ENCODE peak calls at places on chromosomes 3 and 15, in six cellular contexts. D is B cell, K is HFFc6, R is A549, I is GM13976, U is AG10803. E is an unnamed sample.
A peak's percentile ranks its signal among the peaks of the same experiment; 100 is the strongest.

GRCh38 chr15:25051399-25052154 is 96.8 kb downstream of the SNRPN start:
- DNase-seq in D (no peak), K (no peak), R (no peak), I (no peak), U (no peak), E (no peak)

GRCh38 chr15:27101982-27102381 is 131.0 kb downstream of the GABRG3 start:
- DNase-seq in D (no peak), K (no peak), R (no peak), I (no peak), U (no peak), E (no peak)

GRCh38 chr3:170695486-170696069 is 109.7 kb upstream of the SLC7A14 start:
- DNase-seq in D (no peak), K (no peak), R (no peak), I (no peak), U (no peak), E (no peak)

GRCh38 chr15:82159922-82160321 is 102.6 kb downstream of the EFL1 start:
- DNase-seq in D (no peak), K (peak; percentile 100), R (peak; percentile 34), I (no peak), U (peak; percentile 98), E (no peak)

GRCh38 chr15:58441376-58442070 is 9.7 kb downstream of the LIPC start:
- DNase-seq in D (no peak), K (peak; percentile 63), R (no peak), I (no peak), U (peak; percentile 91), E (no peak)

GRCh38 chr15:101675015-101675414 is 22.8 kb upstream of the TM2D3 start:
- DNase-seq in D (no peak), K (peak; percentile 93), R (no peak), I (no peak), U (peak; percentile 90), E (no peak)

GRCh38 chr15:98143116-98143515 is 182.6 kb downstream of the ARRDC4 start:
- DNase-seq in D (no peak), K (no peak), R (no peak), I (no peak), U (no peak), E (no peak)

GRCh38 chr3:53045784-53046170 is at the start of gene SFMBT1:
- DNase-seq in D (peak; percentile 81), K (no peak), R (peak; percentile 72), I (peak; percentile 90), U (peak; percentile 59), E (peak; percentile 90)

GRCh38 chr15:100783760-100784492 is 95.7 kb upstream of the ALDH1A3 start:
- DNase-seq in D (no peak), K (no peak), R (no peak), I (no peak), U (no peak), E (no peak)

GRCh38 chr3:4945318-4945717 is 33.9 kb upstream of the BHLHE40 start:
- DNase-seq in D (no peak), K (no peak), R (no peak), I (no peak), U (no peak), E (no peak)

GRCh38 chr3:58568572-58569286 is 8.5 kb downstream of the FAM107A start:
- DNase-seq in D (peak; percentile 69), K (peak; percentile 64), R (peak; percentile 33), I (peak; percentile 79), U (peak; percentile 65), E (peak; percentile 75)

GRCh38 chr15:91061997-91062396 is 38.1 kb upstream of the SV2B start:
- DNase-seq in D (no peak), K (no peak), R (no peak), I (no peak), U (no peak), E (no peak)

GRCh38 chr3:183775781-183776180 is 49.6 kb downstream of the MAP6D1 start:
- DNase-seq in D (no peak), K (no peak), R (no peak), I (no peak), U (peak; percentile 14), E (no peak)

GRCh38 chr3:189304465-189305341 is 132.9 kb downstream of the TPRG1 start:
- DNase-seq in D (no peak), K (no peak), R (peak; percentile 72), I (no peak), U (peak; percentile 62), E (no peak)

GRCh38 chr3:52253314-52254260 is 8.0 kb downstream of the PPM1M start:
- DNase-seq in D (peak; percentile 86), K (no peak), R (no peak), I (peak; percentile 89), U (no peak), E (peak; percentile 91)

GRCh38 chr15:89641053-89641452 is 14.2 kb downstream of the KIF7 start:
- DNase-seq in D (no peak), K (no peak), R (no peak), I (no peak), U (no peak), E (no peak)

GRCh38 chr15:36501063-36501678 is 78.3 kb upstream of the CDIN1 start:
- DNase-seq in D (no peak), K (peak; percentile 68), R (peak; percentile 13), I (peak; percentile 33), U (peak; percentile 76), E (peak; percentile 30)

GRCh38 chr15:75661041-75661778 is 13.5 kb downstream of the SNX33 start:
- DNase-seq in D (no peak), K (peak; percentile 94), R (peak; percentile 84), I (no peak), U (peak; percentile 96), E (no peak)

GRCh38 chr15:64216722-64217428 is 54.1 kb upstream of the PPIB start:
- DNase-seq in D (no peak), K (no peak), R (no peak), I (no peak), U (peak; percentile 9), E (no peak)

GRCh38 chr3:27714692-27715453 is 7.2 kb downstream of the EOMES start:
- DNase-seq in D (no peak), K (no peak), R (no peak), I (no peak), U (no peak), E (no peak)

GRCh38 chr3:158107508-158108095 is 1.4 kb upstream of the SHOX2 start:
- DNase-seq in D (no peak), K (no peak), R (no peak), I (no peak), U (no peak), E (no peak)

GRCh38 chr15:29135702-29136426 is 133.8 kb downstream of the NSMCE3 start:
- DNase-seq in D (no peak), K (no peak), R (no peak), I (no peak), U (no peak), E (no peak)

GRCh38 chr3:13134879-13135206 is 61.6 kb upstream of the IQSEC1 start:
- DNase-seq in D (peak; percentile 37), K (no peak), R (no peak), I (no peak), U (no peak), E (no peak)

GRCh38 chr3:97658670-97659285 is 105.8 kb upstream of the ARL6 start:
- DNase-seq in D (no peak), K (peak; percentile 2), R (peak; percentile 1), I (peak; percentile 5), U (peak; percentile 7), E (peak; percentile 5)

GRCh38 chr3:159884661-159885402 is 103.8 kb upstream of the IL12A start:
- DNase-seq in D (no peak), K (peak; percentile 40), R (peak; percentile 49), I (peak; percentile 57), U (peak; percentile 60), E (peak; percentile 58)

GRCh38 chr3:197541756-197542539 is 13.8 kb downstream of the BDH1 start:
- DNase-seq in D (no peak), K (peak; percentile 53), R (no peak), I (no peak), U (peak; percentile 72), E (no peak)

GRCh38 chr15:80991446-80991845 is 1.8 kb upstream of the MESD start:
- DNase-seq in D (no peak), K (no peak), R (no peak), I (no peak), U (peak; percentile 75), E (no peak)
- TF ChIP-seq CTCF in D (no peak), K (no peak), R (no peak), I (no peak), U (peak; percentile 38), E (no peak)

GRCh38 chr3:175940881-175941280 is 1081.7 kb downstream of the NAALADL2 start:
- DNase-seq in D (no peak), K (no peak), R (no peak), I (peak; percentile 19), U (no peak), E (peak; percentile 9)
- TF ChIP-seq CTCF in D (no peak), K (no peak), R (no peak), I (peak; percentile 26), U (no peak), E (no peak)

DNA sequence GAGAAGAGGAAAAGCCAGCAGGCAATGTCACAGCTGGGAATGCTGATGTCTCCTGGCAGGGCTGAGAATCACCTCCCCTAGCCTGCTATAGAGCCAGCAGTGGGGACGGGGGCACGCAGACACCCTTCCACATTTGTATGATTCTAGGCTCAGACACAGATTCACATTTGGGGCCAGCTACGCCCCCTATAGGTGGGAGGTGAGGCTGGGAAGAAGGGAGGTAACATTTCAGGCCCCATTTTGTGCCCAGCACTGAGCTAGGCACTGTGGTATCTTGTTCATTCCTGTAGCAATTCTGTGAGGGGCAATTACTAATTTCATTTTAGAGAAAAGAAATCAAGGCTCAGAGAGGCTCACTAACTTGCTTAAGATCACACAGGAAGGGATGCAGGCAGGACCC is 15.9 kb upstream of the ACAD9 start:
- DNase-seq in D (no peak), K (no peak), R (no peak), I (no peak), U (no peak), E (peak; percentile 9)
- TF ChIP-seq CTCF in D (no peak), K (peak; percentile 70), R (no peak), I (no peak), U (peak; percentile 26), E (peak; percentile 4)

DNA sequence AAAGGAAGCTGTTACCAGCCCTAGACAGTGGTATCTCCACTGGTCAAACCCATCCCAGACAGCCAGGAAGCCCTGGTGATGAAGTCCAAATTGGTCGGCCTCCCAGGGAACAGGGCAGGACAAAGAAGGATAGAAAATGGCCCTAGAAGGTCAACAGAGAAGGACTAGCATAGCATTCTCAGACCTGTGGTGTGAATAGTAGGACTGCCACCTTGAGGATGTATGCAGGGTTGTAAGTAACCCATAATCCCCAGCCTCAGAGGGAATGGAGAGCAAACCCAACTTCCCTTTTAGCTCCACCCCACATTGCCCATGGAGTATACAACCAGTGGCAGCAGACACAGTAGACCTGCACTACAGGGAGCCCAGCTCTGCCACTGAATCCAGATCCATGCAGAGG is 68.6 kb upstream of the EIF1B start:
- DNase-seq in D (no peak), K (no peak), R (no peak), I (no peak), U (no peak), E (no peak)
- TF ChIP-seq CTCF in D (no peak), K (no peak), R (no peak), I (no peak), U (no peak), E (no peak)